ENCODE peak calls at places on chromosomes 16 and 17, in four cellular contexts. U is heart right ventricle; G is COR-L47; I is stimulated activated CD8-positive, alpha-beta memory T cell treated with anti-CD3 and anti-CD28 coated beads, Interleukin-4, amount 100 ng/mL, for 24 hours. F is an unnamed sample.

GRCh38 chr16:89805136-89805905 is 11.1 kb downstream of the FANCA start:
- DNase-seq in U (no peak), G (no peak), I (no peak), F (no peak)

GRCh38 chr16:28192811-28193529 is 18.8 kb downstream of the XPO6 start:
- DNase-seq in U (no peak), G (no peak), I (peak), F (peak)

GRCh38 chr17:81536299-81537290 is 8.4 kb downstream of the FSCN2 start:
- DNase-seq in U (no peak), G (no peak), I (no peak), F (no peak)

GRCh38 chr17:33498069-33498468 is 205.0 kb upstream of the ASIC2 start:
- DNase-seq in U (no peak), G (no peak), I (no peak), F (no peak)

GRCh38 chr16:84780063-84780462 is 39.7 kb upstream of the CRISPLD2 start:
- DNase-seq in U (no peak), G (no peak), I (no peak), F (no peak)

GRCh38 chr16:55044366-55044975 is 113.8 kb downstream of the IRX5 start:
- DNase-seq in U (no peak), G (no peak), I (no peak), F (no peak)

GRCh38 chr17:40602445-40603443 is 37.5 kb upstream of the CCR7 start:
- DNase-seq in U (no peak), G (no peak), I (peak), F (peak)

GRCh38 chr17:75688209-75688771 is 21.2 kb downstream of the SAP30BP start:
- DNase-seq in U (no peak), G (no peak), I (no peak), F (no peak)

GRCh38 chr17:81342700-81343070 is 47.6 kb upstream of the SLC38A10 start:
- DNase-seq in U (no peak), G (peak), I (no peak), F (no peak)

GRCh38 chr17:83175551-83176271 is 96.3 kb downstream of the METRNL start:
- DNase-seq in U (no peak), G (no peak), I (no peak), F (no peak)

GRCh38 chr16:51306116-51306515 is 155.0 kb upstream of the SALL1 start:
- DNase-seq in U (no peak), G (no peak), I (no peak), F (no peak)

GRCh38 chr17:69945698-69946185 is 129.3 kb upstream of the KCNJ16 start:
- DNase-seq in U (no peak), G (no peak), I (no peak), F (no peak)

GRCh38 chr16:70706948-70707465 is 21.2 kb upstream of the MTSS2 start:
- DNase-seq in U (no peak), G (no peak), I (no peak), F (no peak)

GRCh38 chr16:66878067-66878466 is 2.2 kb upstream of the PDP2 start:
- DNase-seq in U (no peak), G (no peak), I (peak), F (peak)

GRCh38 chr17:48441231-48441711 is 11.3 kb upstream of the SKAP1 start:
- DNase-seq in U (no peak), G (no peak), I (no peak), F (no peak)

GRCh38 chr16:88357306-88358032 is 25.3 kb upstream of the ZNF469 start:
- DNase-seq in U (no peak), G (no peak), I (no peak), F (no peak)

GRCh38 chr17:39754958-39755549 is 17.3 kb downstream of the GRB7 start:
- DNase-seq in U (no peak), G (no peak), I (no peak), F (no peak)

GRCh38 chr16:66355526-66355925 is 11.0 kb upstream of the CDH5 start:
- DNase-seq in U (no peak), G (no peak), I (no peak), F (no peak)

GRCh38 chr17:65191805-65192740 is 54.9 kb downstream of the RGS9 start:
- DNase-seq in U (no peak), G (no peak), I (no peak), F (no peak)

GRCh38 chr16:69848635-69849545 is 86.8 kb downstream of the WWP2 start:
- DNase-seq in U (peak), G (no peak), I (no peak), F (no peak)

GRCh38 chr17:82399030-82399429 is 19.1 kb upstream of the HEXD start:
- DNase-seq in U (no peak), G (no peak), I (no peak), F (no peak)

GRCh38 chr17:55069983-55070529 is 101.5 kb downstream of the STXBP4 start:
- DNase-seq in U (no peak), G (no peak), I (no peak), F (no peak)

GRCh38 chr16:22300427-22301071 is 3.3 kb downstream of the POLR3E start:
- DNase-seq in U (peak), G (peak), I (no peak), F (no peak)

GRCh38 chr17:73874008-73874407 is 229.8 kb upstream of the SDK2 start:
- DNase-seq in U (no peak), G (no peak), I (no peak), F (no peak)

F was measured in activated T-helper 9 cell treated with anti-CD3 and anti-CD28 coated beads, Interleukin-2, amount 50 U/mL, for 16 hours.